ENCODE peak calls at places on chromosome 16, in eight cellular contexts. One of them, this sample, is unnamed.

GRCh38 chr16:85061566-85061965 is 34.0 kb downstream of the KIAA0513 start:
- DNase-seq in SJCRH30: no peak
- DNase-seq in neural progenitor cell: no peak
- DNase-seq in upper lobe of right lung: peak; percentile 83
- DNase-seq in HepG2: no peak
- DNase-seq in uterus: no peak
- DNase-seq in breast epithelium: no peak
- DNase-seq in Karpas-422: no peak
- DNase-seq in this sample: no peak

GRCh38 chr16:24537474-24538337 is 1.7 kb upstream of the RBBP6 start:
- DNase-seq in Karpas-422: peak; percentile 60
- DNase-seq in SJCRH30: no peak
- DNase-seq in breast epithelium: no peak
- DNase-seq in neural progenitor cell: no peak
- DNase-seq in uterus: no peak
- DNase-seq in HepG2: peak; percentile 62
- DNase-seq in upper lobe of right lung: no peak
- DNase-seq in this sample: no peak

GRCh38 chr16:66740010-66740409 is 11.4 kb downstream of the DYNC1LI2 start:
- DNase-seq in uterus: no peak
- DNase-seq in Karpas-422: peak; percentile 71
- DNase-seq in neural progenitor cell: peak; percentile 75
- DNase-seq in SJCRH30: peak; percentile 47
- DNase-seq in upper lobe of right lung: no peak
- DNase-seq in breast epithelium: no peak
- DNase-seq in HepG2: peak; percentile 39
- DNase-seq in this sample: peak; percentile 46

GRCh38 chr16:66188786-66189725 is 177.4 kb upstream of the CDH5 start:
- DNase-seq in SJCRH30: no peak
- DNase-seq in uterus: peak; percentile 36
- DNase-seq in Karpas-422: peak; percentile 21
- DNase-seq in neural progenitor cell: peak; percentile 31
- DNase-seq in upper lobe of right lung: no peak
- DNase-seq in breast epithelium: no peak
- DNase-seq in HepG2: no peak
- DNase-seq in this sample: no peak

GRCh38 chr16:17515421-17516210 is 44.9 kb upstream of the XYLT1 start:
- DNase-seq in upper lobe of right lung: no peak
- DNase-seq in breast epithelium: no peak
- DNase-seq in Karpas-422: no peak
- DNase-seq in HepG2: no peak
- DNase-seq in uterus: no peak
- DNase-seq in SJCRH30: no peak
- DNase-seq in neural progenitor cell: no peak
- DNase-seq in this sample: no peak

GRCh38 chr16:54594646-54595381 is 308.2 kb upstream of the IRX3 start:
- DNase-seq in HepG2: no peak
- DNase-seq in upper lobe of right lung: no peak
- DNase-seq in neural progenitor cell: peak; percentile 55
- DNase-seq in uterus: no peak
- DNase-seq in breast epithelium: no peak
- DNase-seq in Karpas-422: no peak
- DNase-seq in SJCRH30: no peak
- DNase-seq in this sample: no peak

GRCh38 chr16:84654998-84655397 is 6.7 kb downstream of the KLHL36 start:
- DNase-seq in breast epithelium: no peak
- DNase-seq in HepG2: no peak
- DNase-seq in neural progenitor cell: no peak
- DNase-seq in Karpas-422: no peak
- DNase-seq in SJCRH30: no peak
- DNase-seq in uterus: no peak
- DNase-seq in upper lobe of right lung: no peak
- DNase-seq in this sample: no peak

GRCh38 chr16:179431-179830 is 828 bp upstream of the HBQ1 start:
- DNase-seq in neural progenitor cell: no peak
- DNase-seq in breast epithelium: no peak
- DNase-seq in upper lobe of right lung: no peak
- DNase-seq in HepG2: no peak
- DNase-seq in Karpas-422: no peak
- DNase-seq in SJCRH30: no peak
- DNase-seq in uterus: no peak
- DNase-seq in this sample: no peak

GRCh38 chr16:58127033-58127556 is 2.1 kb downstream of the CFAP20 start:
- DNase-seq in breast epithelium: no peak
- DNase-seq in Karpas-422: peak; percentile 80
- DNase-seq in upper lobe of right lung: no peak
- DNase-seq in neural progenitor cell: peak; percentile 26
- DNase-seq in uterus: no peak
- DNase-seq in HepG2: peak; percentile 49
- DNase-seq in SJCRH30: no peak
- DNase-seq in this sample: peak; percentile 42

GRCh38 chr16:19607610-19608280 is 52.2 kb downstream of the VPS35L start:
- DNase-seq in SJCRH30: no peak
- DNase-seq in upper lobe of right lung: no peak
- DNase-seq in HepG2: no peak
- DNase-seq in uterus: no peak
- DNase-seq in neural progenitor cell: no peak
- DNase-seq in Karpas-422: no peak
- DNase-seq in breast epithelium: no peak
- DNase-seq in this sample: no peak

GRCh38 chr16:19601083-19601976 is 45.8 kb downstream of the VPS35L start:
- DNase-seq in breast epithelium: no peak
- DNase-seq in neural progenitor cell: peak; percentile 64
- DNase-seq in uterus: no peak
- DNase-seq in HepG2: peak; percentile 47
- DNase-seq in SJCRH30: peak; percentile 8
- DNase-seq in upper lobe of right lung: no peak
- DNase-seq in Karpas-422: peak; percentile 70
- DNase-seq in this sample: peak; percentile 27

GRCh38 chr16:19605701-19606100 is 50.2 kb downstream of the VPS35L start:
- DNase-seq in upper lobe of right lung: no peak
- DNase-seq in SJCRH30: no peak
- DNase-seq in uterus: no peak
- DNase-seq in breast epithelium: no peak
- DNase-seq in HepG2: no peak
- DNase-seq in neural progenitor cell: no peak
- DNase-seq in Karpas-422: no peak
- DNase-seq in this sample: no peak

GRCh38 chr16:19609359-19609758 is 53.9 kb downstream of the VPS35L start:
- DNase-seq in neural progenitor cell: no peak
- DNase-seq in breast epithelium: no peak
- DNase-seq in Karpas-422: no peak
- DNase-seq in SJCRH30: no peak
- DNase-seq in uterus: no peak
- DNase-seq in upper lobe of right lung: no peak
- DNase-seq in HepG2: no peak
- DNase-seq in this sample: no peak

DNA sequence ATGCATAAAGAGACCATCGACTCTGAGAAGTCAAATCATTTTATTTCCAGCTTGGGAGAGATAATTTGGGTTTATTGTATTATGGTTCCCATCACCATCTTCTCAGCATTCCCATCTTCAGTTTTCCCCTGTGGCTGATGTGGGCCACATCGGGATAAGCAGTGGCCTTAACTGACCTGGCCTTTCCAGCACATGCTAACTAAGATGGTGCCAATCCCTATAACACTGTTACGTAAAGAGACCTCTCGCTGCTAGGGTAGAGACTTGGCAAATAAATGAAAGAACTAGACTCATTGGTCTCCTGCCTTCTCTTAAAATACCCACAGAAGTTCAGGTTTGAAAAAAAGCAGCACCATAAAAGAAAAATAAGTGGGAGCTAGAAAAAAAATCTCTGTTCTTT is 49.4 kb downstream of the VPS35L start:
- DNase-seq in HepG2: no peak
- DNase-seq in neural progenitor cell: no peak
- DNase-seq in uterus: no peak
- DNase-seq in Karpas-422: no peak
- DNase-seq in breast epithelium: no peak
- DNase-seq in SJCRH30: no peak
- DNase-seq in upper lobe of right lung: no peak
- DNase-seq in this sample: no peak
- H3K27ac ChIP-seq in HepG2: no peak overlapping the region
- H3K27ac ChIP-seq in neural progenitor cell: no peak overlapping the region
- H3K27ac ChIP-seq in uterus: no peak overlapping the region
- H3K27ac ChIP-seq in Karpas-422: no peak overlapping the region
- H3K27ac ChIP-seq in breast epithelium: no peak overlapping the region
- H3K27ac ChIP-seq in SJCRH30: no peak overlapping the region
- H3K27ac ChIP-seq in upper lobe of right lung: no peak overlapping the region
- H3K27ac ChIP-seq in this sample: no peak overlapping the region

DNA sequence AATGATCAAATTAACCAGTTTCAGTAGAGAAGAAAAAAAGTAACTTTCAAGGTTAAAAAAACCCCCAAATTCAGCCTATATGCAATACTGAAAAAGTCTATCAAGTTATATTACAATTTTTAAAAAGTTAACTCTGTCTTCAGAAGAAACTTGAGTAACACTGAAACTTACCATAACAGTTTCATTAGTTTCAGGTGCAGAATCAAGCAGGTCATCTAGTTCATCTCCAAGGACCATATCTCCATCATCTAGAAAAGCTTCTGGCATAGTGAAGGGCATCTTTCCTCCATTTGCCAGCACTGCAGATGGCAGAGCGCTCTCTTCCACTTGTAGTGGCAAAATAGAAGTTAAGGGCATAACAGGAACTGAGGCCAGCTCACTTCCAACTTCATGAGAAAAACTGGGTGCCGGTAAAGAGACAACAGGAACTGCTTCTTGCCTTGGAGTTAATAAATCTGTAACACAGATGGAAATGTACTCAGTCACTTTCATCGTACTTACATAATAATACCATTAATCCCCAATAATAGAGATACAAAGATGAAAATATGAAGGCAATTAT is 22.9 kb downstream of the ZC3H7A start:
- DNase-seq in uterus: no peak
- DNase-seq in HepG2: no peak
- DNase-seq in breast epithelium: no peak
- DNase-seq in upper lobe of right lung: no peak
- DNase-seq in Karpas-422: no peak
- DNase-seq in neural progenitor cell: no peak
- DNase-seq in SJCRH30: no peak
- DNase-seq in this sample: no peak
- H3K36me3 ChIP-seq in uterus: no peaks in the 10 kb centered on the region
- H3K36me3 ChIP-seq in HepG2: peaks cover 80% of the 10 kb centered on the region
- H3K36me3 ChIP-seq in breast epithelium: peaks cover 13% of the 10 kb centered on the region
- H3K36me3 ChIP-seq in upper lobe of right lung: peaks cover 98% of the 10 kb centered on the region
- H3K36me3 ChIP-seq in Karpas-422: peaks cover 33% of the 10 kb centered on the region
- H3K36me3 ChIP-seq in neural progenitor cell: peaks cover 29% of the 10 kb centered on the region
- H3K36me3 ChIP-seq in SJCRH30: peaks cover 62% of the 10 kb centered on the region
- H3K36me3 ChIP-seq in this sample: peaks cover 28% of the 10 kb centered on the region

GRCh38 chr16:3514621-3515020 is 13.8 kb downstream of the CLUAP1 start:
- DNase-seq in Karpas-422: no peak
- DNase-seq in HepG2: no peak
- DNase-seq in breast epithelium: no peak
- DNase-seq in uterus: no peak
- DNase-seq in upper lobe of right lung: no peak
- DNase-seq in SJCRH30: no peak
- DNase-seq in neural progenitor cell: no peak
- DNase-seq in this sample: no peak

GRCh38 chr16:3513892-3514600 is 13.2 kb downstream of the CLUAP1 start:
- DNase-seq in breast epithelium: no peak
- DNase-seq in HepG2: peak; percentile 20
- DNase-seq in Karpas-422: no peak
- DNase-seq in neural progenitor cell: no peak
- DNase-seq in upper lobe of right lung: no peak
- DNase-seq in SJCRH30: no peak
- DNase-seq in uterus: no peak
- DNase-seq in this sample: no peak

GRCh38 chr16:3518983-3519343 is 18.2 kb downstream of the CLUAP1 start:
- DNase-seq in uterus: no peak
- DNase-seq in SJCRH30: no peak
- DNase-seq in neural progenitor cell: no peak
- DNase-seq in breast epithelium: no peak
- DNase-seq in upper lobe of right lung: no peak
- DNase-seq in Karpas-422: no peak
- DNase-seq in HepG2: no peak
- DNase-seq in this sample: no peak

GRCh38 chr16:3518292-3518982 is 17.6 kb downstream of the CLUAP1 start:
- DNase-seq in SJCRH30: no peak
- DNase-seq in HepG2: no peak
- DNase-seq in uterus: no peak
- DNase-seq in upper lobe of right lung: no peak
- DNase-seq in neural progenitor cell: no peak
- DNase-seq in Karpas-422: no peak
- DNase-seq in breast epithelium: no peak
- DNase-seq in this sample: no peak

DNA sequence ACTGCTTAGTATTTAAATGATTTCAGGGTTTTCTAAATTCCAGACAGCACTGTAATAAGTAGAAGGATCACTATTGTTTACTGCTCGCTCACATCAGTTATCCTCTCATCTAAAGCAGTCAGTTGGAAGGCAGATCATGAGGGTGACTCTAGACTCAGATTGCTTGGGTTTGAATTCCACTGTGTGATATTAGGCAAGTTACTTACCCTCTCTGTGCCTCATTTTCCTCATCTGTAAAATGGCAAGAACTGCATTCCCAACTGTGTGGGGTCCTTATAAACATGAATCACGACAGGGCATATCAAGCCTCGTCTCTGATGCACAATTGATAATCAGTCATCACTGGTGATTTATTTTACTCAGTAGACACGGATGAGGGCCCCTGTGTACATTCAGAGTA is 15.1 kb downstream of the CLUAP1 start:
- DNase-seq in neural progenitor cell: no peak
- DNase-seq in SJCRH30: no peak
- DNase-seq in upper lobe of right lung: no peak
- DNase-seq in uterus: no peak
- DNase-seq in breast epithelium: no peak
- DNase-seq in HepG2: no peak
- DNase-seq in Karpas-422: no peak
- DNase-seq in this sample: no peak
- H3K4me3 ChIP-seq in neural progenitor cell: no peak overlapping the region
- H3K4me3 ChIP-seq in SJCRH30: no peak overlapping the region
- H3K4me3 ChIP-seq in upper lobe of right lung: no peak overlapping the region
- H3K4me3 ChIP-seq in uterus: no peak overlapping the region
- H3K4me3 ChIP-seq in breast epithelium: no peak overlapping the region
- H3K4me3 ChIP-seq in HepG2: no peak overlapping the region
- H3K4me3 ChIP-seq in Karpas-422: no peak overlapping the region
- H3K4me3 ChIP-seq in this sample: no peak overlapping the region

DNA sequence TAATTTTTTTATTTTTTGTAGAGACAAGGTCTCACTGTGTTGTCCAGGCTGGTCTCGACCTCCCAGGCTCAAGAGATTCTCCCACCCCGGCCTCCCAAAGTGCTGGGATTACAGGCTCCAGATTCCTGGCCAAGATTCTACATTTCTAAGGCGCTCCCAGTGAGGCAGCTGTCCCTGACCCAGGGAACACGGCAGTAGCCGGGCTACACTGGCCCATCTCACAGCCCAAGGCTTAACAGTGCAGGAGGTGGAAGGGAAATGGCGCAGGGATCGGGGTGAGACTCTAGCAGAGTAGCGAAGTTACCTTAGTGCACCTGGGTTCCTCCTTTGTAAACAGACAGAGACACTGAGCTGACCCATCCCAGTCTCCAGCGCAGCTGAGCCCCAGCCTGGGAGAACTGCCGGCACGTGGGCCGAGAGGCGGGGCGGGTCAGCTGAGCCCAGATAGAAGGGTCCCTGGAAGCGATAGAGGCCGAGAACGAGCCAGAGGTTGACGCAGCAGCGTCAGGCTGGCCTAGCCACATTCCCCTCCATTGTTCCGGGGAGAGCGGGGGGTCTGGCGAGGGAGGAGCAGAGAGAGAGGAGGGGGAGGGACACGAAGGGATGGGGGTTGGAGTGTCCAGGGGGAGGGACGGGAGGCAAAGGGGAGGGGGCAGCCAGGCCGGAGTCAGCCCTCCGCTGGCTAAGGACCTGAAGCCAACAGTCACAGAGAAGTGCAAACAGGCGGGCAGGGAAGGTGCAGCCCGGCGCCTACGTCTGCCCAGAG is 2.5 kb downstream of the CARHSP1 start:
- DNase-seq in breast epithelium: no peak
- DNase-seq in upper lobe of right lung: no peak
- DNase-seq in HepG2: peak; percentile 88
- DNase-seq in uterus: peak; percentile 78
- DNase-seq in Karpas-422: no peak
- DNase-seq in neural progenitor cell: peak; percentile 96
- DNase-seq in SJCRH30: peak; percentile 58
- DNase-seq in this sample: peak; percentile 29
- H3K27ac ChIP-seq in breast epithelium: peak overlapping the region; percentile 90
- H3K27ac ChIP-seq in upper lobe of right lung: peak overlapping the region; percentile 89
- H3K27ac ChIP-seq in HepG2: peak overlapping the region; percentile 95
- H3K27ac ChIP-seq in uterus: peak overlapping the region; percentile 80
- H3K27ac ChIP-seq in Karpas-422: peak overlapping the region; percentile 47
- H3K27ac ChIP-seq in neural progenitor cell: peak overlapping the region; percentile 20
- H3K27ac ChIP-seq in SJCRH30: peak overlapping the region; percentile 100
- H3K27ac ChIP-seq in this sample: peak overlapping the region; percentile 5